ENCODE peak calls at places on chromosomes 11 and 22, in seven cellular contexts. F is activated CD8-positive, alpha-beta memory T cell treated with anti-CD3 and anti-CD28 coated beads, Interleukin-2, amount 50 U/mL, for 4 hours; R is NCI-H2081; T is activated naive CD8-positive, alpha-beta T cell treated with anti-CD3 and anti-CD28 coated beads, Interleukin-2, amount 50 U/mL, for 24 hours; H is GM23338; L is stimulated activated CD4-positive, alpha-beta T cell treated with anti-CD3 and anti-CD28 coated beads, TNF-alpha, amount 100 ng/mL, for 4 hours; N is SK-MEL-5. X is an unnamed sample.

GRCh38 chr22:50314455-50315288 is 7.2 kb upstream of the PLXNB2 start:
- DNase-seq in F (peak), T (peak), N (peak), H (peak), L (peak), R (no peak), X (no peak)

GRCh38 chr11:86476109-86476861 is 101.6 kb downstream of the CCDC81 start:
- DNase-seq in H (no peak), T (no peak), L (no peak), F (no peak), N (no peak), R (no peak), X (no peak)

GRCh38 chr22:44712156-44712555 is 10.2 kb downstream of the PRR5 start:
- DNase-seq in F (no peak), N (no peak), H (no peak), L (no peak), R (no peak), T (no peak), X (no peak)

GRCh38 chr22:31286360-31287255 is 5.7 kb downstream of the PIK3IP1 start:
- DNase-seq in N (no peak), T (peak), L (peak), F (peak), R (no peak), H (no peak), X (no peak)

GRCh38 chr11:74011360-74012071 is 2.6 kb upstream of the UCP3 start:
- DNase-seq in T (peak), F (no peak), H (no peak), N (no peak), R (no peak), L (no peak), X (no peak)

GRCh38 chr11:78941226-78941851 is 366.7 kb upstream of the NARS2 start:
- DNase-seq in T (no peak), F (no peak), L (no peak), H (no peak), R (no peak), N (no peak), X (no peak)

GRCh38 chr11:68714047-68714856 is 29.9 kb downstream of the GAL start:
- DNase-seq in H (no peak), L (no peak), N (peak), F (no peak), T (no peak), R (no peak), X (no peak)

GRCh38 chr11:112786886-112787530 is 174.2 kb upstream of the NCAM1 start:
- DNase-seq in N (peak), H (no peak), L (no peak), R (no peak), T (no peak), F (no peak), X (no peak)

GRCh38 chr22:39174498-39175120 is 22.1 kb upstream of the CBX7 start:
- DNase-seq in T (peak), H (peak), R (peak), F (peak), L (peak), N (peak), X (peak)

GRCh38 chr11:73159981-73160777 is 18.1 kb upstream of the FCHSD2 start:
- DNase-seq in R (no peak), H (no peak), N (no peak), L (no peak), T (no peak), F (no peak), X (no peak)

GRCh38 chr11:77163271-77163670 is 35.2 kb downstream of the MYO7A start:
- DNase-seq in R (no peak), L (no peak), F (no peak), H (no peak), N (no peak), T (no peak), X (no peak)

GRCh38 chr22:36659762-36660509 is 43.6 kb downstream of the CACNG2 start:
- DNase-seq in F (peak), T (peak), H (no peak), N (peak), L (no peak), R (peak), X (peak)

GRCh38 chr11:108498816-108499408 is 728 bp upstream of the POGLUT3 start:
- DNase-seq in L (no peak), N (no peak), T (no peak), F (peak), R (no peak), H (peak), X (no peak)

GRCh38 chr11:83569134-83569805 is 283.1 kb upstream of the CCDC90B start:
- DNase-seq in L (no peak), T (no peak), H (no peak), N (no peak), R (no peak), F (no peak), X (no peak)

GRCh38 chr22:48357961-48358360 is 1469.7 kb downstream of the BRD1 start:
- DNase-seq in H (no peak), L (no peak), R (no peak), F (no peak), T (no peak), N (no peak), X (no peak)